ENCODE peak calls at places on chromosome 19, in nine cellular contexts. L is central memory CD8-positive, alpha-beta T cell; D is sciatic nerve; O is ovary; F is cardiac muscle cell; A is NCI-H526 treated with DMSO at 0.1 percent for 48 hours; N is CD4-positive, alpha-beta memory T cell; P is OCI-M1; S is fibroblast of villous mesenchyme. U is an unnamed sample.

GRCh38 chr19:6457958-6458694 is 1.5 kb downstream of the SLC25A23 start:
- DNase-seq in L (no peak), D (no peak), O (peak), F (no peak), A (no peak), N (no peak), P (no peak), S (no peak), U (no peak)

GRCh38 chr19:38701455-38702063 is 42.7 kb downstream of the CAPN12 start:
- DNase-seq in L (no peak), D (no peak), O (no peak), F (no peak), A (no peak), N (no peak), P (no peak), S (peak), U (no peak)

GRCh38 chr19:5913739-5914357 is at the start of gene CAPS:
- DNase-seq in L (no peak), D (no peak), O (no peak), F (no peak), A (no peak), N (no peak), P (no peak), S (peak), U (no peak)

GRCh38 chr19:6714749-6715555 is 5.5 kb downstream of the C3 start:
- DNase-seq in L (no peak), D (no peak), O (peak), F (no peak), A (no peak), N (no peak), P (no peak), S (no peak), U (no peak)

GRCh38 chr19:49157445-49158224 is at the start of gene TRPM4:
- DNase-seq in L (no peak), D (peak), O (peak), F (peak), A (peak), N (no peak), P (peak), S (peak), U (no peak)

GRCh38 chr19:8001651-8001994 is 3.8 kb downstream of the ELAVL1 start:
- DNase-seq in L (no peak), D (no peak), O (no peak), F (no peak), A (no peak), N (no peak), P (no peak), S (no peak), U (no peak)

GRCh38 chr19:29831041-29831548 is 19.3 kb downstream of the CCNE1 start:
- DNase-seq in L (peak), D (peak), O (no peak), F (no peak), A (no peak), N (peak), P (no peak), S (no peak), U (peak)

GRCh38 chr19:2361259-2362038 is 1.4 kb downstream of the TMPRSS9 start:
- DNase-seq in L (no peak), D (no peak), O (no peak), F (no peak), A (no peak), N (no peak), P (no peak), S (no peak), U (no peak)

GRCh38 chr19:7883796-7884570 is 4.3 kb upstream of the LRRC8E start:
- DNase-seq in L (no peak), D (no peak), O (no peak), F (no peak), A (no peak), N (no peak), P (no peak), S (peak), U (no peak)

GRCh38 chr19:10412257-10412977 is 7.9 kb upstream of the PDE4A start:
- DNase-seq in L (no peak), D (no peak), O (no peak), F (no peak), A (no peak), N (peak), P (no peak), S (no peak), U (no peak)

GRCh38 chr19:3369337-3370213 is 3.2 kb downstream of the NFIC start:
- DNase-seq in L (no peak), D (peak), O (peak), F (no peak), A (no peak), N (no peak), P (no peak), S (peak), U (no peak)

GRCh38 chr19:9151367-9151766 is 11.2 kb downstream of the ZNF317 start:
- DNase-seq in L (no peak), D (no peak), O (no peak), F (no peak), A (no peak), N (no peak), P (no peak), S (no peak), U (no peak)

GRCh38 chr19:5181331-5181730 is 159.3 kb downstream of the PTPRS start:
- DNase-seq in L (no peak), D (no peak), O (no peak), F (no peak), A (no peak), N (no peak), P (no peak), S (no peak), U (no peak)

GRCh38 chr19:41928221-41928683 is at the start of gene ERFL:
- DNase-seq in L (no peak), D (no peak), O (no peak), F (no peak), A (no peak), N (no peak), P (peak), S (peak), U (no peak)

GRCh38 chr19:58393725-58394033 is 1.8 kb upstream of the RNF225 start:
- DNase-seq in L (no peak), D (no peak), O (no peak), F (no peak), A (no peak), N (no peak), P (no peak), S (no peak), U (no peak)

GRCh38 chr19:18969953-18970659 is 29.1 kb upstream of the HOMER3 start:
- DNase-seq in L (no peak), D (no peak), O (no peak), F (no peak), A (no peak), N (no peak), P (peak), S (no peak), U (no peak)

GRCh38 chr19:12955996-12956395 is 1.0 kb downstream of the GADD45GIP1 start:
- DNase-seq in L (no peak), D (no peak), O (no peak), F (no peak), A (no peak), N (no peak), P (no peak), S (no peak), U (no peak)

GRCh38 chr19:45905016-45905415 is 2.6 kb upstream of the MYPOP start:
- DNase-seq in L (no peak), D (no peak), O (no peak), F (no peak), A (no peak), N (no peak), P (no peak), S (no peak), U (no peak)

GRCh38 chr19:13974073-13974472 is 21.8 kb downstream of the DCAF15 start:
- DNase-seq in L (no peak), D (no peak), O (no peak), F (peak), A (peak), N (peak), P (no peak), S (no peak), U (peak)

GRCh38 chr19:38650180-38650775 is 2.8 kb downstream of the ACTN4 start:
- DNase-seq in L (no peak), D (no peak), O (no peak), F (no peak), A (no peak), N (no peak), P (peak), S (no peak), U (no peak)

GRCh38 chr19:30690525-30690924 is 318.3 kb downstream of the ZNF536 start:
- DNase-seq in L (no peak), D (no peak), O (no peak), F (no peak), A (no peak), N (no peak), P (no peak), S (no peak), U (no peak)

GRCh38 chr19:33047422-33047821 is 17.3 kb downstream of the RHPN2 start:
- DNase-seq in L (no peak), D (no peak), O (no peak), F (peak), A (no peak), N (no peak), P (no peak), S (peak), U (no peak)

GRCh38 chr19:54674021-54674617 is 11.3 kb downstream of the LILRB4 start:
- DNase-seq in L (no peak), D (no peak), O (no peak), F (no peak), A (peak), N (no peak), P (peak), S (peak), U (no peak)

GRCh38 chr19:8695501-8695900 is 3.1 kb downstream of the ACTL9 start:
- DNase-seq in L (no peak), D (no peak), O (no peak), F (no peak), A (no peak), N (no peak), P (no peak), S (no peak), U (no peak)

GRCh38 chr19:58477130-58477529 is 978 bp downstream of the ZNF446 start:
- DNase-seq in L (no peak), D (no peak), O (no peak), F (no peak), A (no peak), N (no peak), P (no peak), S (no peak), U (no peak)

GRCh38 chr19:33396701-33397535 is 23.4 kb downstream of the CEBPG start:
- DNase-seq in L (no peak), D (peak), O (no peak), F (no peak), A (no peak), N (no peak), P (no peak), S (no peak), U (no peak)

GRCh38 chr19:29084266-29084665 is 128.7 kb downstream of the UQCRFS1 start:
- DNase-seq in L (no peak), D (no peak), O (no peak), F (peak), A (no peak), N (no peak), P (peak), S (no peak), U (no peak)

GRCh38 chr19:17796838-17797168 is 1.9 kb downstream of the B3GNT3 start:
- DNase-seq in L (no peak), D (no peak), O (no peak), F (no peak), A (no peak), N (no peak), P (no peak), S (no peak), U (no peak)

GRCh38 chr19:34082289-34083077 is 89.8 kb upstream of the LSM14A start:
- DNase-seq in L (no peak), D (no peak), O (peak), F (peak), A (no peak), N (no peak), P (no peak), S (peak), U (no peak)

GRCh38 chr19:40331052-40331451 is 17.1 kb downstream of the C19orf47 start:
- DNase-seq in L (no peak), D (no peak), O (no peak), F (no peak), A (no peak), N (no peak), P (no peak), S (no peak), U (no peak)